ENCODE peak calls at places on chromosomes 3 and 15, in nine cellular contexts. J, N, W, U, E, R, S, A and X are unnamed samples.

GRCh38 chr3:14410501-14411165 is 8.2 kb downstream of the SLC6A6 start:
- DNase-seq in R (no peak), E (no peak), A (peak), W (no peak), U (no peak), S (peak), J (no peak), N (peak), X (no peak)

GRCh38 chr3:128149632-128150031 is 3.6 kb upstream of the EEFSEC start:
- DNase-seq in J (no peak), A (no peak), N (no peak), S (no peak), R (no peak), E (no peak), W (no peak), U (no peak), X (no peak)

GRCh38 chr3:11306815-11307589 is 34.8 kb downstream of the ATG7 start:
- DNase-seq in J (no peak), U (no peak), E (no peak), N (no peak), R (no peak), S (no peak), W (no peak), A (peak), X (no peak)

GRCh38 chr15:72415304-72415703 is 17.2 kb downstream of the TMEM202 start:
- DNase-seq in J (no peak), R (no peak), A (no peak), S (no peak), W (no peak), U (no peak), N (no peak), E (no peak), X (no peak)

GRCh38 chr3:194689493-194689901 is 3.8 kb downstream of the FAM43A start:
- DNase-seq in A (no peak), S (no peak), E (no peak), N (no peak), R (no peak), U (no peak), W (peak), J (peak), X (no peak)

GRCh38 chr3:193816656-193817311 is 223.8 kb downstream of the OPA1 start:
- DNase-seq in E (no peak), J (peak), U (peak), W (no peak), S (no peak), A (peak), N (no peak), R (peak), X (peak)

GRCh38 chr3:120641696-120642246 is 40.3 kb downstream of the HGD start:
- DNase-seq in W (no peak), N (no peak), E (no peak), A (no peak), R (no peak), J (no peak), U (no peak), S (no peak), X (no peak)

GRCh38 chr3:23442598-23443383 is 239.7 kb downstream of the UBE2E2 start:
- DNase-seq in N (peak), W (no peak), U (no peak), S (peak), R (no peak), E (no peak), A (peak), J (peak), X (no peak)

GRCh38 chr15:66580643-66581042 is 14.8 kb upstream of the LCTL start:
- DNase-seq in A (no peak), N (no peak), W (no peak), R (no peak), J (no peak), E (no peak), U (no peak), S (no peak), X (no peak)

GRCh38 chr3:158355623-158356588 is 215.1 kb upstream of the MLF1 start:
- DNase-seq in A (no peak), J (no peak), N (no peak), W (no peak), S (peak), U (no peak), R (no peak), E (no peak), X (no peak)

GRCh38 chr15:44811347-44811746 is 75.0 kb downstream of the TRIM69 start:
- DNase-seq in S (no peak), A (no peak), W (no peak), R (no peak), J (no peak), E (no peak), N (peak), U (peak), X (no peak)

GRCh38 chr15:62962101-62962995 is 80.2 kb upstream of the TPM1 start:
- DNase-seq in A (no peak), S (no peak), J (no peak), R (no peak), U (no peak), N (no peak), W (no peak), E (no peak), X (no peak)

GRCh38 chr15:94478763-94479162 is 247.4 kb downstream of the MCTP2 start:
- DNase-seq in E (no peak), R (no peak), A (no peak), N (no peak), S (peak), W (no peak), U (no peak), J (no peak), X (no peak)

GRCh38 chr3:147797095-147797494 is 387.9 kb downstream of the ZIC1 start:
- DNase-seq in J (no peak), W (no peak), A (no peak), U (peak), E (no peak), R (no peak), S (no peak), N (no peak), X (no peak)

GRCh38 chr3:113791381-113791780 is 44.5 kb downstream of the ATP6V1A start:
- DNase-seq in E (no peak), W (no peak), N (no peak), J (no peak), S (no peak), A (no peak), U (no peak), R (no peak), X (no peak)

GRCh38 chr3:77014236-77014635 is 25.7 kb upstream of the ROBO2 start:
- DNase-seq in N (no peak), A (no peak), R (no peak), U (no peak), W (no peak), S (no peak), E (no peak), J (no peak), X (no peak)

GRCh38 chr3:29694783-29695182 is 413.9 kb downstream of the RBMS3 start:
- DNase-seq in E (no peak), S (no peak), J (peak), R (no peak), A (peak), W (no peak), N (peak), U (no peak), X (no peak)

GRCh38 chr3:67897686-67898336 is 243.4 kb upstream of the SUCLG2 start:
- DNase-seq in J (no peak), A (no peak), R (no peak), S (no peak), U (no peak), W (peak), N (no peak), E (no peak), X (no peak)

GRCh38 chr3:120348065-120348980 is 831 bp downstream of the LRRC58 start:
- DNase-seq in U (peak), J (peak), E (peak), S (peak), A (peak), R (no peak), W (peak), N (no peak), X (no peak)

GRCh38 chr15:52790166-52790708 is at the start of gene ONECUT1:
- DNase-seq in A (peak), J (peak), N (peak), S (peak), R (no peak), E (peak), W (peak), U (peak), X (no peak)

GRCh38 chr3:150059241-150059640 is 88.5 kb upstream of the PFN2 start:
- DNase-seq in J (no peak), A (no peak), S (no peak), N (peak), E (no peak), U (no peak), W (no peak), R (no peak), X (no peak)

GRCh38 chr3:37631686-37632085 is 230.0 kb upstream of the CTDSPL start:
- DNase-seq in R (no peak), S (no peak), U (no peak), W (no peak), E (no peak), J (no peak), N (no peak), A (no peak), X (no peak)